ENCODE peak calls at places on chromosomes 11 and 22, in nine cellular contexts. S is transverse colon, H is A549, Y is esophagus squamous epithelium, Q is uterus, O is HCT116, K is Peyer's patch, J is gastrocnemius medialis, L is body of pancreas. T is an unnamed sample.

GRCh38 chr11:86204356-86204755 is 40.2 kb upstream of the EED start:
- DNase-seq in S (no peak), H (no peak), Y (no peak), Q (no peak), O (no peak), K (no peak), J (no peak), L (no peak), T (no peak)

GRCh38 chr11:13260963-13261599 is 16.5 kb upstream of the BMAL1 start:
- DNase-seq in S (no peak), H (no peak), Y (no peak), Q (peak; percentile 20), O (no peak), K (no peak), J (no peak), L (no peak), T (peak; percentile 82)

GRCh38 chr11:9379046-9379445 is 5.4 kb upstream of the IPO7 start:
- DNase-seq in S (no peak), H (no peak), Y (no peak), Q (no peak), O (no peak), K (no peak), J (no peak), L (no peak), T (no peak)

GRCh38 chr11:69300124-69301032 is 6.4 kb downstream of the MYEOV start:
- DNase-seq in S (no peak), H (peak; percentile 81), Y (no peak), Q (no peak), O (no peak), K (no peak), J (no peak), L (peak; percentile 8), T (no peak)

GRCh38 chr11:17554487-17554886 is 7.4 kb downstream of the OTOG start:
- DNase-seq in S (no peak), H (no peak), Y (no peak), Q (no peak), O (no peak), K (no peak), J (no peak), L (no peak), T (no peak)

GRCh38 chr11:18612394-18612793 is 12.8 kb downstream of the MISFA start:
- DNase-seq in S (no peak), H (no peak), Y (no peak), Q (no peak), O (no peak), K (no peak), J (no peak), L (no peak), T (no peak)

GRCh38 chr11:18371279-18371678 is 23.1 kb upstream of the LDHA start:
- DNase-seq in S (no peak), H (no peak), Y (no peak), Q (no peak), O (no peak), K (no peak), J (no peak), L (no peak), T (no peak)

GRCh38 chr11:46253258-46254134 is 24.0 kb upstream of the CREB3L1 start:
- DNase-seq in S (no peak), H (no peak), Y (no peak), Q (no peak), O (no peak), K (no peak), J (no peak), L (no peak), T (no peak)

GRCh38 chr22:46668116-46668515 is 47.9 kb downstream of the GRAMD4 start:
- DNase-seq in S (no peak), H (no peak), Y (no peak), Q (no peak), O (no peak), K (no peak), J (no peak), L (no peak), T (no peak)

GRCh38 chr11:78231962-78232459 is 43.3 kb downstream of the USP35 start:
- DNase-seq in S (no peak), H (no peak), Y (no peak), Q (peak; percentile 75), O (no peak), K (no peak), J (no peak), L (no peak), T (peak; percentile 54)

GRCh38 chr11:45643585-45643984 is 21.8 kb downstream of the CHST1 start:
- DNase-seq in S (no peak), H (no peak), Y (no peak), Q (no peak), O (no peak), K (no peak), J (no peak), L (no peak), T (no peak)

GRCh38 chr11:36425593-36426206 is 84.4 kb downstream of the TRAF6 start:
- DNase-seq in S (no peak), H (no peak), Y (no peak), Q (no peak), O (no peak), K (no peak), J (no peak), L (no peak), T (no peak)

GRCh38 chr11:32013603-32014002 is 77.3 kb upstream of the RCN1 start:
- DNase-seq in S (no peak), H (no peak), Y (no peak), Q (no peak), O (no peak), K (no peak), J (no peak), L (no peak), T (no peak)

GRCh38 chr11:83717551-83717950 is 431.4 kb upstream of the CCDC90B start:
- DNase-seq in S (no peak), H (no peak), Y (no peak), Q (peak; percentile 40), O (no peak), K (no peak), J (no peak), L (no peak), T (no peak)

GRCh38 chr22:30325724-30326703 is 727 bp downstream of the TBC1D10A start:
- DNase-seq in S (peak; percentile 62), H (no peak), Y (no peak), Q (peak; percentile 43), O (no peak), K (peak; percentile 57), J (no peak), L (peak; percentile 45), T (no peak)

GRCh38 chr11:575324-575995 is 810 bp upstream of the PHRF1 start:
- DNase-seq in S (no peak), H (no peak), Y (no peak), Q (peak; percentile 42), O (peak; percentile 24), K (no peak), J (no peak), L (no peak), T (peak; percentile 77)
- TF ChIP-seq POLR2A in S (peak; percentile 8), H (peak; percentile 57), Y (no peak), Q (peak; percentile 49), O (no peak), K (no peak), J (no peak), L (no peak), T (peak; percentile 33)

GRCh38 chr11:35155677-35156076 is 16.7 kb downstream of the CD44 start:
- DNase-seq in S (no peak), H (no peak), Y (no peak), Q (no peak), O (no peak), K (no peak), J (no peak), L (no peak), T (no peak)
- H3K4me3 ChIP-seq in S (no peak overlapping the region), H (no peak overlapping the region), Y (no peak overlapping the region), Q (no peak overlapping the region), O (no peak overlapping the region), K (no peak overlapping the region), J (no peak overlapping the region), L (no peak overlapping the region), T (no peak overlapping the region)

GRCh38 chr11:121226415-121227263 is 65.9 kb upstream of the SC5D start:
- DNase-seq in S (no peak), H (no peak), Y (no peak), Q (no peak), O (peak; percentile 15), K (no peak), J (no peak), L (no peak), T (no peak)
- TF ChIP-seq POLR2A in S (no peak), H (no peak), Y (no peak), Q (no peak), O (peak; percentile 98), K (no peak), J (no peak), L (no peak), T (no peak)

GRCh38 chr22:42719656-42720262 is 911 bp downstream of the A4GALT start:
- DNase-seq in S (no peak), H (no peak), Y (no peak), Q (no peak), O (no peak), K (no peak), J (no peak), L (no peak), T (no peak)

GRCh38 chr22:42721045-42721434 is 370 bp upstream of the A4GALT start:
- DNase-seq in S (no peak), H (no peak), Y (no peak), Q (no peak), O (no peak), K (no peak), J (no peak), L (no peak), T (no peak)

GRCh38 chr22:42720263-42721044 is at the start of gene A4GALT:
- DNase-seq in S (no peak), H (no peak), Y (no peak), Q (no peak), O (no peak), K (no peak), J (no peak), L (no peak), T (no peak)

GRCh38 chr22:42717197-42717967 is 3.3 kb downstream of the A4GALT start:
- DNase-seq in S (no peak), H (peak; percentile 66), Y (no peak), Q (peak; percentile 82), O (no peak), K (no peak), J (no peak), L (no peak), T (no peak)

GRCh38 chr22:42719133-42719532 is 1.5 kb downstream of the A4GALT start:
- DNase-seq in S (no peak), H (no peak), Y (no peak), Q (no peak), O (no peak), K (no peak), J (no peak), L (no peak), T (no peak)
- H3K4me3 ChIP-seq in S (peak overlapping the region; percentile 64), H (no peak overlapping the region), Y (peak overlapping the region; percentile 89), Q (peak overlapping the region; percentile 45), O (peak overlapping the region; percentile 79), K (peak overlapping the region; percentile 68), J (peak overlapping the region; percentile 68), L (no peak overlapping the region), T (no peak overlapping the region)

T was measured in adrenal gland.